ENCODE peak calls at places on chromosome 3, in nine cellular contexts. O, A, G, J, E, Q, T, I and W are unnamed samples.

GRCh38 chr3:47342156-47342555 is 38.7 kb upstream of the PTPN23 start:
- DNase-seq in A (no peak), J (no peak), T (no peak), I (no peak), O (peak; percentile 46), Q (no peak), G (no peak), E (no peak), W (no peak)

GRCh38 chr3:16548721-16549120 is 35.2 kb upstream of the RFTN1 start:
- DNase-seq in E (peak; percentile 65), A (no peak), Q (no peak), I (no peak), T (no peak), G (no peak), J (no peak), O (peak; percentile 68), W (no peak)

GRCh38 chr3:52106951-52107611 is 47.1 kb downstream of the POC1A start:
- DNase-seq in A (no peak), E (no peak), J (no peak), I (no peak), T (no peak), Q (no peak), G (no peak), O (no peak), W (no peak)

GRCh38 chr3:53823956-53824320 is 22.3 kb downstream of the CHDH start:
- DNase-seq in G (no peak), E (no peak), I (no peak), Q (no peak), T (no peak), O (no peak), A (peak; percentile 8), J (no peak), W (no peak)

GRCh38 chr3:45631486-45631885 is 36.9 kb downstream of the LIMD1 start:
- DNase-seq in A (no peak), Q (peak; percentile 60), O (no peak), E (no peak), T (no peak), J (no peak), G (no peak), I (no peak), W (no peak)

GRCh38 chr3:133248389-133248788 is 151.5 kb upstream of the BFSP2 start:
- DNase-seq in T (no peak), Q (no peak), O (no peak), A (no peak), I (no peak), J (no peak), E (no peak), G (no peak), W (no peak)

GRCh38 chr3:123120546-123120945 is 53.7 kb downstream of the PDIA5 start:
- DNase-seq in Q (no peak), O (no peak), G (no peak), A (no peak), E (no peak), J (no peak), T (no peak), I (no peak), W (no peak)

GRCh38 chr3:27943106-27943505 is 221.0 kb upstream of the EOMES start:
- DNase-seq in A (no peak), O (no peak), T (no peak), J (no peak), I (no peak), E (peak; percentile 12), Q (peak; percentile 7), G (no peak), W (no peak)

GRCh38 chr3:106276755-106277612 is 408.2 kb upstream of the CBLB start:
- DNase-seq in E (no peak), I (no peak), J (no peak), A (no peak), T (no peak), Q (no peak), G (no peak), O (no peak), W (no peak)

GRCh38 chr3:169581633-169582032 is 81.9 kb downstream of the MECOM start:
- DNase-seq in O (no peak), G (no peak), Q (no peak), I (no peak), A (no peak), J (no peak), E (no peak), T (no peak), W (no peak)

GRCh38 chr3:187935623-187936156 is 190.4 kb upstream of the BCL6 start:
- DNase-seq in T (no peak), J (no peak), A (no peak), Q (no peak), O (no peak), G (no peak), E (no peak), I (no peak), W (peak; percentile 75)

GRCh38 chr3:15714448-15714847 is 83.3 kb downstream of the ANKRD28 start:
- DNase-seq in Q (no peak), T (no peak), A (no peak), J (no peak), O (no peak), E (no peak), I (no peak), G (no peak), W (no peak)

GRCh38 chr3:78957456-78957855 is 810.3 kb downstream of the ROBO1 start:
- DNase-seq in G (no peak), J (no peak), I (no peak), T (no peak), Q (no peak), A (no peak), O (no peak), E (no peak), W (no peak)

GRCh38 chr3:155664922-155665695 is 79.8 kb downstream of the PLCH1 start:
- DNase-seq in G (no peak), Q (peak; percentile 82), E (peak; percentile 89), O (peak; percentile 87), A (peak; percentile 54), J (no peak), I (peak; percentile 24), T (peak; percentile 65), W (no peak)

GRCh38 chr3:8220291-8220690 is 281.3 kb upstream of the LMCD1 start:
- DNase-seq in A (no peak), I (no peak), J (no peak), O (no peak), G (no peak), Q (no peak), T (no peak), E (peak; percentile 16), W (no peak)

GRCh38 chr3:164155386-164155785 is 922.9 kb downstream of the SI start:
- DNase-seq in G (no peak), I (no peak), Q (peak; percentile 56), E (no peak), A (no peak), O (no peak), T (no peak), J (no peak), W (no peak)

GRCh38 chr3:8336456-8336855 is 165.2 kb upstream of the LMCD1 start:
- DNase-seq in E (no peak), T (no peak), I (no peak), J (no peak), Q (no peak), G (no peak), O (no peak), A (no peak), W (no peak)

GRCh38 chr3:108090701-108091497 is at the start of gene CD47:
- DNase-seq in G (peak; percentile 93), A (peak; percentile 97), E (peak; percentile 86), I (peak; percentile 94), O (peak; percentile 62), T (peak; percentile 96), J (peak; percentile 97), Q (peak; percentile 93), W (peak; percentile 96)

DNA sequence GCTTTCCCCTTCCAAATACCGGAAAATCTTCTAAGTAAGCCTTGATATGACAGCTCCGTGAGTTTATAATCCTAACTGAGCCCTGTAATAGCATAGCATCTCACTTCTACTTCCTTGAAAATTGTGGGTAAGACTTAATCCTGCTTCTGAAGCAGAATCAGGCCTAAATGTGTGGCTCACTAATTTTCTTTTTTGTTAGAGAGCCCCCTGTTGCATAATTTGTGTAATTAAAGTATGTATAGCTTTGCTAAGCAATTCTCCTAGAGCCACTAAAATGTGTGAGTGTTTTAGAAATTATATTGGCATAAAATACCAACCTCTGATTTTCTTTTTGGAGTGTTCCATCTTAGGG is 304.4 kb downstream of the FGF12 start:
- DNase-seq in I (no peak), G (no peak), J (no peak), O (peak; percentile 44), A (no peak), E (peak; percentile 19), T (no peak), Q (no peak), W (no peak)
- TF ChIP-seq CTCF in I (no peak), G (peak; percentile 57), J (peak; percentile 42), O (peak; percentile 43), A (no peak), E (no peak), T (peak; percentile 36), Q (no peak), W (no peak)

GRCh38 chr3:50256978-50257890 is 11.7 kb upstream of the SEMA3B start:
- DNase-seq in I (no peak), A (peak; percentile 66), T (no peak), Q (peak; percentile 55), O (no peak), J (no peak), G (no peak), E (peak; percentile 37), W (no peak)
- TF ChIP-seq CTCF in I (no peak), A (no peak), T (peak; percentile 59), Q (peak; percentile 39), O (peak; percentile 72), J (peak; percentile 53), G (peak; percentile 62), E (peak; percentile 49), W (no peak)

DNA sequence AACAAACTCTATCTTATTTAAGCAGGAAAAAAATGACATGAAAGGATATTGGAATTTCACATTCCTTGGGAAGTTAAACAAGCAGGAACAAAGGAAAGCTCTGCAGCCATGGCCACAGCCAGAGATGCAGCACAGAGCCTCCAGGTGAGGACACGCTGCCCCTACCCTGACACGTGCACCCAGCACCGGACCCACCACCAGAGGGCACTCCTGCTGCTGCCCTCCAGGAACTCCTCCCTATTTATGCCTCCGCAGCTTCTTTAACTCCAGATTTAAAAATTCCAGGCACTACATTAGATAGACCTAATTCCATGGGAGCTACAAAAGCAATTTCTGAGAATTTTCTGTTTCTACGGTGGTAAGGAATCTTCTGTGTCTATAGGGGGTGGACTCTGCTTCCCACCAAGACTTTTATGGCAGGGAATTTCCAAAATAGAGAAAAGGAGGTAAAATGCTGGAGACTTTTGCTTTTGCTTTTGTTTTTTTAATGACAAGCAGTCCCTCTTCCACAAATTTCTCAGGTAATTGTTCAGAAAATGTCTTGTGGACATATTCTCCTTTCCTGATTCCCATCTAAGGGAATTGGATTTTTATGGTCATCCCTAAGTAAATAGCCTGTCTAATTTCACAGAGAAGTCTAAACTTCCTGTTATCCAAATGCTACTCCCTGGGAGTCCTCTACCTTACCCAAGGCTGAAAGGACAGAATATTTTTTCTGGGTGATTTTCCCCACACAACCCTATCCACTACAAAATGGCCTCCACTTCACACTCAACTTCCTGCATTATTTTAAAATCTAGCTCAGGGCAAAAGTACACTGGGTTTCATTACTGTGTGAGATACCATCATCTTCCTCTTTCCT is 77.3 kb upstream of the ABI3BP start:
- DNase-seq in E (no peak), I (peak; percentile 60), Q (peak; percentile 65), A (peak; percentile 83), J (peak; percentile 81), T (peak; percentile 44), G (peak; percentile 18), O (no peak), W (peak; percentile 35)
- TF ChIP-seq CTCF in E (peak; percentile 45), I (peak; percentile 68), Q (peak; percentile 67), A (no peak), J (peak; percentile 93), T (peak; percentile 79), G (peak; percentile 72), O (peak; percentile 44), W (peak; percentile 63)

GRCh38 chr3:197554562-197555280 is 1.0 kb downstream of the BDH1 start:
- DNase-seq in O (peak; percentile 84), T (peak; percentile 94), A (peak; percentile 97), J (peak; percentile 87), Q (peak; percentile 97), E (peak; percentile 96), I (peak; percentile 94), G (peak; percentile 91), W (peak; percentile 98)
- TF ChIP-seq CTCF in O (peak; percentile 66), T (peak; percentile 67), A (no peak), J (peak; percentile 38), Q (peak; percentile 13), E (peak; percentile 41), I (peak; percentile 59), G (peak; percentile 64), W (peak; percentile 69)